ENCODE peak calls at places on chromosomes 1 and 21, in ten cellular contexts. One of them, this sample, is unnamed.

GRCh38 chr1:12595839-12596821 is 21.9 kb downstream of the DHRS3 start:
- DNase-seq in heart left ventricle: peak
- DNase-seq in spleen: peak
- DNase-seq in foreskin fibroblast: peak
- DNase-seq in left ventricle myocardium inferior: peak
- DNase-seq in mucosa of descending colon: peak
- DNase-seq in AG04449: peak
- DNase-seq in ovary: peak
- DNase-seq in kidney: peak
- DNase-seq in NB4: peak
- DNase-seq in this sample: no peak

GRCh38 chr1:176754663-176755062 is 291.7 kb downstream of the PAPPA2 start:
- DNase-seq in left ventricle myocardium inferior: no peak
- DNase-seq in AG04449: no peak
- DNase-seq in NB4: no peak
- DNase-seq in kidney: no peak
- DNase-seq in foreskin fibroblast: no peak
- DNase-seq in heart left ventricle: no peak
- DNase-seq in mucosa of descending colon: no peak
- DNase-seq in spleen: no peak
- DNase-seq in ovary: no peak
- DNase-seq in this sample: no peak

GRCh38 chr1:70353641-70354331 is 736 bp downstream of the ANKRD13C start:
- DNase-seq in ovary: no peak
- DNase-seq in left ventricle myocardium inferior: no peak
- DNase-seq in AG04449: peak
- DNase-seq in NB4: peak
- DNase-seq in kidney: peak
- DNase-seq in mucosa of descending colon: no peak
- DNase-seq in foreskin fibroblast: peak
- DNase-seq in heart left ventricle: no peak
- DNase-seq in spleen: peak
- DNase-seq in this sample: peak

GRCh38 chr1:32870615-32871363 is at the start of gene FNDC5:
- DNase-seq in heart left ventricle: no peak
- DNase-seq in NB4: peak
- DNase-seq in spleen: no peak
- DNase-seq in foreskin fibroblast: peak
- DNase-seq in ovary: peak
- DNase-seq in left ventricle myocardium inferior: peak
- DNase-seq in mucosa of descending colon: no peak
- DNase-seq in kidney: no peak
- DNase-seq in AG04449: no peak
- DNase-seq in this sample: no peak

GRCh38 chr1:40382110-40382464 is 8.6 kb downstream of the SMAP2 start:
- DNase-seq in left ventricle myocardium inferior: no peak
- DNase-seq in NB4: no peak
- DNase-seq in kidney: no peak
- DNase-seq in heart left ventricle: no peak
- DNase-seq in AG04449: no peak
- DNase-seq in foreskin fibroblast: peak
- DNase-seq in spleen: no peak
- DNase-seq in ovary: no peak
- DNase-seq in mucosa of descending colon: no peak
- DNase-seq in this sample: no peak

GRCh38 chr21:36450511-36450910 is 29.4 kb downstream of the CLDN14 start:
- DNase-seq in left ventricle myocardium inferior: no peak
- DNase-seq in mucosa of descending colon: no peak
- DNase-seq in spleen: no peak
- DNase-seq in AG04449: peak
- DNase-seq in heart left ventricle: no peak
- DNase-seq in foreskin fibroblast: no peak
- DNase-seq in ovary: no peak
- DNase-seq in NB4: no peak
- DNase-seq in kidney: no peak
- DNase-seq in this sample: no peak

GRCh38 chr1:230086152-230086551 is 19.1 kb downstream of the GALNT2 start:
- DNase-seq in NB4: no peak
- DNase-seq in heart left ventricle: no peak
- DNase-seq in left ventricle myocardium inferior: no peak
- DNase-seq in spleen: no peak
- DNase-seq in mucosa of descending colon: no peak
- DNase-seq in ovary: no peak
- DNase-seq in kidney: no peak
- DNase-seq in foreskin fibroblast: no peak
- DNase-seq in AG04449: no peak
- DNase-seq in this sample: no peak

GRCh38 chr1:63775418-63776127 is 1.8 kb downstream of the ROR1 start:
- DNase-seq in ovary: no peak
- DNase-seq in heart left ventricle: no peak
- DNase-seq in kidney: no peak
- DNase-seq in spleen: no peak
- DNase-seq in mucosa of descending colon: no peak
- DNase-seq in NB4: no peak
- DNase-seq in left ventricle myocardium inferior: no peak
- DNase-seq in foreskin fibroblast: peak
- DNase-seq in AG04449: no peak
- DNase-seq in this sample: no peak

DNA sequence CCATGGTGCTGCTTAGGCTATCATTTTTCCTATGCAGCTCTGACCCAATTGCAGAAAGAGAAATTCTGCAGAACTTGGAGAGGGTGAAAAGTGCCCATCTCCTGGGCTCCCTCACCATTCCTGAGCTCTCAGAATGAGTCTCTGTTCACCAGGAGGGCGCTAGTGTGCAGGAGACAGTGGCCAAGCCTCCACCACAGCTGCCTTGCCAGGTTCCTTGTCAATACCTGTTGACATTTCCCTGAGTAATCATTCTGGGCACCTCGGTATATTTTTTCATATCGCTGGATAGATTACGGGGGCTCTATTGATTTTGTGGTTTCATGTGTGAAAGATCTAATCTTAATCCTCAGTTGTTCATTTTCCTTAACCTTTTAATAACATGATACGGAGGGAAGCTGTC is 13.0 kb upstream of the C8B start:
- DNase-seq in AG04449: no peak
- DNase-seq in heart left ventricle: no peak
- DNase-seq in mucosa of descending colon: no peak
- DNase-seq in kidney: no peak
- DNase-seq in ovary: no peak
- DNase-seq in left ventricle myocardium inferior: no peak
- DNase-seq in spleen: no peak
- DNase-seq in foreskin fibroblast: no peak
- DNase-seq in NB4: no peak
- DNase-seq in this sample: no peak
- TF ChIP-seq CTCF in AG04449: no peak
- TF ChIP-seq CTCF in heart left ventricle: no peak
- TF ChIP-seq CTCF in mucosa of descending colon: no peak
- TF ChIP-seq CTCF in kidney: no peak
- TF ChIP-seq CTCF in ovary: no peak
- TF ChIP-seq CTCF in left ventricle myocardium inferior: no peak
- TF ChIP-seq CTCF in spleen: no peak
- TF ChIP-seq CTCF in foreskin fibroblast: no peak
- TF ChIP-seq CTCF in NB4: no peak
- TF ChIP-seq CTCF in this sample: no peak

GRCh38 chr1:117754061-117754969 is 148.5 kb downstream of the TENT5C start:
- DNase-seq in left ventricle myocardium inferior: no peak
- DNase-seq in mucosa of descending colon: no peak
- DNase-seq in heart left ventricle: peak
- DNase-seq in AG04449: no peak
- DNase-seq in ovary: peak
- DNase-seq in spleen: no peak
- DNase-seq in foreskin fibroblast: peak
- DNase-seq in NB4: peak
- DNase-seq in kidney: no peak
- DNase-seq in this sample: no peak

GRCh38 chr1:117758444-117759316 is 152.8 kb downstream of the TENT5C start:
- DNase-seq in foreskin fibroblast: peak
- DNase-seq in AG04449: no peak
- DNase-seq in mucosa of descending colon: peak
- DNase-seq in spleen: peak
- DNase-seq in left ventricle myocardium inferior: peak
- DNase-seq in heart left ventricle: peak
- DNase-seq in kidney: peak
- DNase-seq in ovary: peak
- DNase-seq in NB4: peak
- DNase-seq in this sample: peak

GRCh38 chr1:117753232-117753631 is 147.4 kb downstream of the TENT5C start:
- DNase-seq in kidney: no peak
- DNase-seq in ovary: no peak
- DNase-seq in spleen: no peak
- DNase-seq in foreskin fibroblast: no peak
- DNase-seq in mucosa of descending colon: peak
- DNase-seq in AG04449: no peak
- DNase-seq in heart left ventricle: no peak
- DNase-seq in NB4: no peak
- DNase-seq in left ventricle myocardium inferior: no peak
- DNase-seq in this sample: no peak

GRCh38 chr1:117757668-117758067 is 151.8 kb downstream of the TENT5C start:
- DNase-seq in mucosa of descending colon: no peak
- DNase-seq in kidney: no peak
- DNase-seq in AG04449: no peak
- DNase-seq in spleen: no peak
- DNase-seq in left ventricle myocardium inferior: no peak
- DNase-seq in ovary: no peak
- DNase-seq in foreskin fibroblast: peak
- DNase-seq in NB4: no peak
- DNase-seq in heart left ventricle: no peak
- DNase-seq in this sample: no peak

GRCh38 chr1:117753652-117754051 is 147.8 kb downstream of the TENT5C start:
- DNase-seq in spleen: no peak
- DNase-seq in NB4: peak
- DNase-seq in mucosa of descending colon: no peak
- DNase-seq in foreskin fibroblast: peak
- DNase-seq in ovary: no peak
- DNase-seq in kidney: no peak
- DNase-seq in heart left ventricle: no peak
- DNase-seq in AG04449: peak
- DNase-seq in left ventricle myocardium inferior: no peak
- DNase-seq in this sample: no peak
- H3K4me3 ChIP-seq in spleen: no peak
- H3K4me3 ChIP-seq in NB4: no peak
- H3K4me3 ChIP-seq in mucosa of descending colon: no peak
- H3K4me3 ChIP-seq in foreskin fibroblast: no peak
- H3K4me3 ChIP-seq in ovary: no peak
- H3K4me3 ChIP-seq in kidney: no peak
- H3K4me3 ChIP-seq in heart left ventricle: no peak
- H3K4me3 ChIP-seq in AG04449: no peak
- H3K4me3 ChIP-seq in left ventricle myocardium inferior: peak
- H3K4me3 ChIP-seq in this sample: no peak

DNA sequence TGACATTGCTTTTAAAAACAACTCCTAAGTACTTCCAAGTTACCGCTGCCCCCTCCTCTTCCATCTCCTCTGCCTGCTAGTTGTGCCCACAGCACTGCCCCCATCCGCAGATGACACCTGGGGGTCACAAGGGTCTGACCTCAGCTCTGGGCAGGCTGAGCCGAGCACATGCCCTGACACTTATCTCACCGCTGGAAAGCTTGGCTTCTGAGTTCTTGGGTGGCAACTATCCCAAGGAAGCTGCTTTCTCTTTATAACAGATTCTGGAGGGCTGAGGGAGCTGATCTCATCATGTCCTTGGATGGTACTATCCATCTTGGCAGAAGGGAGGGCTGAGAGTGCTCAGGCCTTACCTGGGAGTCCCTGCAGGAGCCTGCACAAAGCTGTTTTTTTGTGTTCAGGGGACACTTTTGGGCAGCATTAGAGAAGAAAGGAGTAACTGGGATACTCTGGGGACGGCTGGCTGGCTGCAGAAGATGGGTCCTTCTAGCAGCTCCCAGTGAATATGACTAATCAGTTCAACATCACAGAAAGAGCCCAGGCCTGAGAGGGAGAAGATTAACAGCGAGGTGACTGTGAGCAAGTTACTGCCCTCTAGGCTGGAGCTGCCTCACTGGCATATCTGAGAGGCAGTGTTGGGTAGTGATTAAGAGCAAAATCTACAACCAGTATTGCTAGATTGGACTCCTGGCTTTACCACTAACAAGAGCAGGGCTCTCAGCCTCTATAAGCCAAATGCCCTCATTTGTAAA is 71.6 kb downstream of the PLXNA2 start:
- DNase-seq in kidney: no peak
- DNase-seq in left ventricle myocardium inferior: no peak
- DNase-seq in heart left ventricle: no peak
- DNase-seq in mucosa of descending colon: no peak
- DNase-seq in ovary: no peak
- DNase-seq in spleen: no peak
- DNase-seq in AG04449: no peak
- DNase-seq in foreskin fibroblast: peak
- DNase-seq in NB4: no peak
- DNase-seq in this sample: no peak
- TF ChIP-seq CTCF in kidney: no peak
- TF ChIP-seq CTCF in left ventricle myocardium inferior: no peak
- TF ChIP-seq CTCF in heart left ventricle: no peak
- TF ChIP-seq CTCF in mucosa of descending colon: no peak
- TF ChIP-seq CTCF in ovary: no peak
- TF ChIP-seq CTCF in spleen: no peak
- TF ChIP-seq CTCF in AG04449: no peak
- TF ChIP-seq CTCF in foreskin fibroblast: no peak
- TF ChIP-seq CTCF in NB4: no peak
- TF ChIP-seq CTCF in this sample: peak

GRCh38 chr1:38267037-38268036 is 220.7 kb upstream of the POU3F1 start:
- DNase-seq in kidney: no peak
- DNase-seq in ovary: no peak
- DNase-seq in heart left ventricle: no peak
- DNase-seq in NB4: no peak
- DNase-seq in mucosa of descending colon: no peak
- DNase-seq in spleen: no peak
- DNase-seq in AG04449: no peak
- DNase-seq in foreskin fibroblast: no peak
- DNase-seq in left ventricle myocardium inferior: no peak
- DNase-seq in this sample: no peak

GRCh38 chr1:38265293-38266196 is 219.0 kb upstream of the POU3F1 start:
- DNase-seq in kidney: no peak
- DNase-seq in AG04449: no peak
- DNase-seq in foreskin fibroblast: no peak
- DNase-seq in ovary: no peak
- DNase-seq in spleen: peak
- DNase-seq in mucosa of descending colon: no peak
- DNase-seq in heart left ventricle: no peak
- DNase-seq in left ventricle myocardium inferior: no peak
- DNase-seq in NB4: no peak
- DNase-seq in this sample: no peak

GRCh38 chr1:38270241-38270871 is 223.8 kb upstream of the POU3F1 start:
- DNase-seq in left ventricle myocardium inferior: no peak
- DNase-seq in ovary: no peak
- DNase-seq in spleen: peak
- DNase-seq in mucosa of descending colon: no peak
- DNase-seq in heart left ventricle: no peak
- DNase-seq in kidney: no peak
- DNase-seq in NB4: no peak
- DNase-seq in AG04449: no peak
- DNase-seq in foreskin fibroblast: no peak
- DNase-seq in this sample: no peak

GRCh38 chr1:38268226-38268625 is 221.6 kb upstream of the POU3F1 start:
- DNase-seq in foreskin fibroblast: no peak
- DNase-seq in left ventricle myocardium inferior: no peak
- DNase-seq in spleen: peak
- DNase-seq in kidney: no peak
- DNase-seq in AG04449: no peak
- DNase-seq in ovary: no peak
- DNase-seq in heart left ventricle: no peak
- DNase-seq in mucosa of descending colon: no peak
- DNase-seq in NB4: no peak
- DNase-seq in this sample: no peak

GRCh38 chr1:38266197-38266520 is 219.6 kb upstream of the POU3F1 start:
- DNase-seq in AG04449: no peak
- DNase-seq in left ventricle myocardium inferior: no peak
- DNase-seq in heart left ventricle: no peak
- DNase-seq in spleen: peak
- DNase-seq in kidney: no peak
- DNase-seq in NB4: no peak
- DNase-seq in mucosa of descending colon: peak
- DNase-seq in ovary: no peak
- DNase-seq in foreskin fibroblast: no peak
- DNase-seq in this sample: no peak
- H3K4me3 ChIP-seq in AG04449: no peak
- H3K4me3 ChIP-seq in left ventricle myocardium inferior: no peak
- H3K4me3 ChIP-seq in heart left ventricle: no peak
- H3K4me3 ChIP-seq in spleen: no peak
- H3K4me3 ChIP-seq in kidney: no peak
- H3K4me3 ChIP-seq in NB4: no peak
- H3K4me3 ChIP-seq in mucosa of descending colon: no peak
- H3K4me3 ChIP-seq in ovary: no peak
- H3K4me3 ChIP-seq in foreskin fibroblast: no peak
- H3K4me3 ChIP-seq in this sample: no peak